ENCODE peak calls at places on chromosome 17, in seven cellular contexts. S is ovary, Q is heart right ventricle, O is transverse colon, X is lung, T is tibial artery, C is BJ. Z is an unnamed sample.

GRCh38 chr17:64061157-64061898 is 40.9 kb upstream of the ICAM2 start:
- DNase-seq in T (no peak), Q (no peak), C (no peak), X (no peak), O (no peak), S (no peak), Z (no peak)

GRCh38 chr17:4583796-4584124 is 569 bp upstream of the SMTNL2 start:
- DNase-seq in Q (peak; percentile 47), C (no peak), O (no peak), S (no peak), T (no peak), X (no peak), Z (no peak)

GRCh38 chr17:19897901-19898300 is 30.2 kb upstream of the ULK2 start:
- DNase-seq in C (peak; percentile 96), S (no peak), T (no peak), Q (no peak), O (no peak), X (no peak), Z (no peak)

GRCh38 chr17:37170881-37171460 is 204.8 kb upstream of the C17orf78 start:
- DNase-seq in X (no peak), C (no peak), O (no peak), S (no peak), Q (no peak), T (no peak), Z (no peak)

GRCh38 chr17:38352245-38353083 is 820 bp downstream of the SOCS7 start:
- DNase-seq in C (no peak), Q (peak; percentile 20), X (no peak), T (peak; percentile 37), S (no peak), O (peak; percentile 31), Z (no peak)

GRCh38 chr17:47906443-47906842 is 10.4 kb downstream of the SP2 start:
- DNase-seq in S (no peak), Q (no peak), C (no peak), X (no peak), T (no peak), O (no peak), Z (no peak)

GRCh38 chr17:81409190-81409935 is 14.1 kb downstream of the BAHCC1 start:
- DNase-seq in S (no peak), Q (no peak), T (no peak), X (no peak), O (no peak), C (no peak), Z (no peak)

GRCh38 chr17:10725262-10725661 is 4.6 kb downstream of the TMEM220 start:
- DNase-seq in Q (no peak), X (no peak), T (no peak), C (no peak), O (no peak), S (no peak), Z (no peak)

GRCh38 chr17:8981443-8981842 is 15.9 kb upstream of the PIK3R5 start:
- DNase-seq in T (no peak), S (no peak), Q (no peak), C (no peak), O (no peak), X (no peak), Z (no peak)

GRCh38 chr17:15451681-15452080 is 15.7 kb downstream of the CDRT4 start:
- DNase-seq in S (no peak), X (no peak), Q (no peak), C (no peak), O (no peak), T (no peak), Z (no peak)

GRCh38 chr17:50514936-50515702 is 6.9 kb downstream of the MYCBPAP start:
- DNase-seq in Q (no peak), C (no peak), T (peak; percentile 57), S (peak; percentile 55), O (no peak), X (no peak), Z (no peak)

GRCh38 chr17:34314279-34314678 is 5.0 kb upstream of the CCL8 start:
- DNase-seq in C (peak; percentile 31), O (no peak), T (peak; percentile 52), X (no peak), Q (peak; percentile 29), S (no peak), Z (no peak)

GRCh38 chr17:72587773-72588511 is 467.1 kb downstream of the SOX9 start:
- DNase-seq in T (no peak), O (peak; percentile 49), C (no peak), S (no peak), X (no peak), Q (no peak), Z (no peak)

GRCh38 chr17:13346081-13346533 is 255.6 kb downstream of the HS3ST3A1 start:
- DNase-seq in C (peak; percentile 66), Q (no peak), S (peak; percentile 16), X (no peak), T (no peak), O (no peak), Z (peak; percentile 92)

GRCh38 chr17:80870401-80870800 is 121.2 kb upstream of the CHMP6 start:
- DNase-seq in S (no peak), O (no peak), T (no peak), X (no peak), C (no peak), Q (no peak), Z (no peak)

GRCh38 chr17:77512062-77512946 is 371.5 kb downstream of the SEC14L1 start:
- DNase-seq in S (no peak), T (no peak), Q (no peak), X (no peak), O (no peak), C (no peak), Z (no peak)

GRCh38 chr17:82520041-82520910 is 744 bp downstream of the FOXK2 start:
- DNase-seq in X (no peak), Q (peak; percentile 20), T (no peak), O (no peak), C (no peak), S (peak; percentile 66), Z (no peak)

GRCh38 chr17:12107905-12108304 is 87.2 kb downstream of the MAP2K4 start:
- DNase-seq in X (no peak), S (no peak), C (no peak), T (no peak), O (no peak), Q (no peak), Z (peak; percentile 5)

GRCh38 chr17:72985882-72986720 is 106.4 kb downstream of the SLC39A11 start:
- DNase-seq in O (peak; percentile 57), T (peak; percentile 62), X (peak; percentile 58), S (no peak), C (no peak), Q (peak; percentile 70), Z (peak; percentile 67)

GRCh38 chr17:48626470-48627241 is 498 bp upstream of the HOXB9 start:
- DNase-seq in T (no peak), O (peak; percentile 80), X (no peak), C (no peak), Q (no peak), S (no peak), Z (no peak)

GRCh38 chr17:50269477-50270429 is 4.5 kb upstream of the TMEM92 start:
- DNase-seq in Q (peak; percentile 65), O (peak; percentile 73), T (peak; percentile 87), X (peak; percentile 78), S (peak; percentile 81), C (no peak), Z (peak; percentile 59)

GRCh38 chr17:4105232-4105631 is 37.6 kb downstream of the ZZEF1 start:
- DNase-seq in S (no peak), T (no peak), C (no peak), O (no peak), Q (no peak), X (no peak), Z (no peak)

GRCh38 chr17:33500141-33500540 is 207.0 kb upstream of the ASIC2 start:
- DNase-seq in C (no peak), O (no peak), X (no peak), T (no peak), Q (peak; percentile 37), S (no peak), Z (no peak)

GRCh38 chr17:32519769-32520701 is 33.2 kb downstream of the CDK5R1 start:
- DNase-seq in O (peak; percentile 38), T (no peak), C (no peak), X (no peak), S (no peak), Q (peak; percentile 26), Z (no peak)

GRCh38 chr17:1759529-1759928 is 2.3 kb upstream of the SERPINF1 start:
- DNase-seq in X (no peak), Q (no peak), T (no peak), S (no peak), C (no peak), O (no peak), Z (no peak)
- TF ChIP-seq CTCF in X (no peak), Q (no peak), T (no peak), S (no peak), C (no peak), O (no peak), Z (no peak)

GRCh38 chr17:79839363-79840203 is at the start of gene CBX4:
- DNase-seq in T (peak; percentile 94), C (peak; percentile 48), S (peak; percentile 96), X (peak; percentile 94), O (peak; percentile 97), Q (peak; percentile 94), Z (peak; percentile 66)

GRCh38 chr17:79840989-79841286 is 1.7 kb upstream of the CBX4 start:
- DNase-seq in Q (no peak), T (no peak), S (no peak), C (no peak), X (no peak), O (no peak), Z (no peak)

GRCh38 chr17:79841369-79842135 is 2.3 kb upstream of the CBX4 start:
- DNase-seq in T (no peak), Q (no peak), O (no peak), S (peak; percentile 54), X (no peak), C (no peak), Z (no peak)

GRCh38 chr17:79838541-79839274 is 532 bp downstream of the CBX4 start:
- DNase-seq in X (no peak), S (peak; percentile 69), O (peak; percentile 63), Q (peak; percentile 46), T (no peak), C (no peak), Z (no peak)

GRCh38 chr17:79840204-79840988 is 1.2 kb upstream of the CBX4 start:
- DNase-seq in S (peak; percentile 79), X (peak; percentile 63), Q (peak; percentile 52), C (no peak), O (peak; percentile 67), T (peak; percentile 80), Z (no peak)
- H3K4me3 ChIP-seq in S (peak overlapping the region; percentile 8), X (no peak overlapping the region), Q (peak overlapping the region; percentile 59), C (peak overlapping the region; percentile 57), O (no peak overlapping the region), T (peak overlapping the region; percentile 87), Z (no peak overlapping the region)

GRCh38 chr17:55004484-55004883 is 35.9 kb downstream of the STXBP4 start:
- DNase-seq in T (no peak), Q (no peak), S (no peak), O (no peak), X (no peak), C (no peak), Z (no peak)

DNA sequence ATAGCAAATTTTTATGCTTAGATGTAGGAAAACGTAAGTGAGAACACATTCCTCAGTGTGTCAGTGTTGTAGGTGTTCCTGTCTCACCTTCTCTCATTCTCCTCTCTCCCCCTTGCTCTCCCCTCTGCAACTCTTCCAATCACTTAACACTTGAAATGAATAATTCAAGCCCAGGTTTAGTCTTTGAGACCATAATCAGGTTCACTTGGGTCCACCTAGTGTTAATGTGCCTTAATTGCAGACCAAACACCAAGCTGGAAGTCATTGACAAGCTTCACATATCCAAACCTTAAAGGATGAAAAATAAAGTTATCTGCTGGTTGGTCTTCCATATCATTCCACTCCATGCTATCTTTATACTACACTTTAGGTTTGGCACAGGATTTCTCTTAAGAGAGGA is 37.0 kb downstream of the STXBP4 start:
- DNase-seq in X (no peak), T (no peak), S (no peak), O (no peak), C (no peak), Q (no peak), Z (no peak)
- TF ChIP-seq CTCF in X (no peak), T (no peak), S (no peak), O (peak; percentile 26), C (peak; percentile 51), Q (no peak), Z (peak; percentile 51)

GRCh38 chr17:43846963-43847369 is at the start of gene CD300LG:
- DNase-seq in X (no peak), Q (peak; percentile 49), O (no peak), C (no peak), S (no peak), T (no peak), Z (no peak)
- H3K4me3 ChIP-seq in X (no peak within 1 kb of the TSS), Q (peak within 1 kb of the TSS; percentile 19), O (no peak within 1 kb of the TSS), C (no peak within 1 kb of the TSS), S (no peak within 1 kb of the TSS), T (no peak within 1 kb of the TSS), Z (no peak within 1 kb of the TSS)

Z was measured in astrocyte of the cerebellum.